ENCODE peak calls at places on chromosome 4, in ten cellular contexts. E, Y, Q, I, R, T, D, X, V and Z are unnamed samples.

GRCh38 chr4:71296945-71297344 is 41.9 kb upstream of the SLC4A4 start:
- DNase-seq in E (no peak), Y (no peak), Q (no peak), I (no peak), R (no peak), T (no peak), D (no peak), X (no peak), V (no peak), Z (no peak)

GRCh38 chr4:62366944-62367343 is 1166.8 kb downstream of the ADGRL3 start:
- DNase-seq in E (no peak), Y (no peak), Q (no peak), I (no peak), R (no peak), T (no peak), D (no peak), X (no peak), V (no peak), Z (no peak)

GRCh38 chr4:102519925-102520324 is 18.8 kb downstream of the NFKB1 start:
- DNase-seq in E (no peak), Y (no peak), Q (no peak), I (no peak), R (no peak), T (no peak), D (no peak), X (no peak), V (no peak), Z (no peak)

GRCh38 chr4:141462361-141462760 is 174.0 kb upstream of the IL15 start:
- DNase-seq in E (no peak), Y (no peak), Q (no peak), I (no peak), R (no peak), T (no peak), D (no peak), X (no peak), V (no peak), Z (no peak)

GRCh38 chr4:86306816-86307215 is 53.0 kb downstream of the MAPK10 start:
- DNase-seq in E (no peak), Y (no peak), Q (no peak), I (no peak), R (no peak), T (no peak), D (no peak), X (no peak), V (no peak), Z (no peak)

GRCh38 chr4:55491486-55491885 is 55.2 kb downstream of the CLOCK start:
- DNase-seq in E (no peak), Y (no peak), Q (no peak), I (no peak), R (no peak), T (no peak), D (no peak), X (no peak), V (no peak), Z (no peak)

GRCh38 chr4:87516683-87517082 is 12.5 kb downstream of the SPARCL1 start:
- DNase-seq in E (no peak), Y (no peak), Q (no peak), I (no peak), R (no peak), T (no peak), D (no peak), X (no peak), V (no peak), Z (no peak)

GRCh38 chr4:146222313-146222712 is 8.0 kb downstream of the REELD1 start:
- DNase-seq in E (no peak), Y (no peak), Q (no peak), I (no peak), R (no peak), T (no peak), D (peak), X (no peak), V (no peak), Z (no peak)

GRCh38 chr4:111556141-111556781 is 589.0 kb upstream of the FAM241A start:
- DNase-seq in E (no peak), Y (no peak), Q (no peak), I (no peak), R (no peak), T (no peak), D (no peak), X (no peak), V (no peak), Z (no peak)

GRCh38 chr4:150818661-150819060 is 196.4 kb downstream of the LRBA start:
- DNase-seq in E (no peak), Y (no peak), Q (no peak), I (no peak), R (no peak), T (no peak), D (no peak), X (no peak), V (no peak), Z (no peak)

GRCh38 chr4:152363086-152363485 is 172.8 kb downstream of the FBXW7 start:
- DNase-seq in E (no peak), Y (no peak), Q (no peak), I (no peak), R (no peak), T (no peak), D (no peak), X (no peak), V (no peak), Z (no peak)

GRCh38 chr4:152989554-152989970 is 53.4 kb downstream of the FHDC1 start:
- DNase-seq in E (peak), Y (no peak), Q (no peak), I (no peak), R (no peak), T (no peak), D (no peak), X (no peak), V (no peak), Z (no peak)

GRCh38 chr4:183596056-183596757 is 62.8 kb downstream of the RWDD4 start:
- DNase-seq in E (no peak), Y (no peak), Q (no peak), I (no peak), R (no peak), T (no peak), D (no peak), X (no peak), V (no peak), Z (no peak)

GRCh38 chr4:187602339-187603092 is 393.1 kb upstream of the ZFP42 start:
- DNase-seq in E (no peak), Y (no peak), Q (no peak), I (no peak), R (no peak), T (no peak), D (no peak), X (no peak), V (no peak), Z (no peak)

GRCh38 chr4:145035494-145036136 is 62.4 kb downstream of the ANAPC10 start:
- DNase-seq in E (no peak), Y (no peak), Q (no peak), I (no peak), R (no peak), T (no peak), D (no peak), X (no peak), V (no peak), Z (no peak)

GRCh38 chr4:181559637-181560036 is 683.6 kb upstream of the TENM3 start:
- DNase-seq in E (no peak), Y (no peak), Q (no peak), I (no peak), R (no peak), T (no peak), D (no peak), X (no peak), V (no peak), Z (no peak)

GRCh38 chr4:43339435-43339834 is 446.9 kb downstream of the GRXCR1 start:
- DNase-seq in E (no peak), Y (no peak), Q (no peak), I (no peak), R (no peak), T (no peak), D (no peak), X (no peak), V (no peak), Z (no peak)

GRCh38 chr4:2289311-2289954 is 27.5 kb upstream of the MXD4 start:
- DNase-seq in E (no peak), Y (peak), Q (peak), I (no peak), R (no peak), T (peak), D (no peak), X (no peak), V (no peak), Z (no peak)

GRCh38 chr4:150216725-150217124 is 138.5 kb downstream of the DCLK2 start:
- DNase-seq in E (no peak), Y (no peak), Q (no peak), I (no peak), R (no peak), T (no peak), D (no peak), X (no peak), V (no peak), Z (no peak)

GRCh38 chr4:26076000-26076587 is 162.1 kb downstream of the SMIM20 start:
- DNase-seq in E (no peak), Y (no peak), Q (no peak), I (no peak), R (no peak), T (no peak), D (no peak), X (no peak), V (no peak), Z (no peak)

GRCh38 chr4:54005475-54005874 is 58.9 kb downstream of the CHIC2 start:
- DNase-seq in E (no peak), Y (no peak), Q (no peak), I (no peak), R (no peak), T (no peak), D (no peak), X (no peak), V (no peak), Z (no peak)

GRCh38 chr4:2623442-2623841 is 87.0 kb downstream of the FAM193A start:
- DNase-seq in E (no peak), Y (no peak), Q (peak), I (no peak), R (no peak), T (no peak), D (no peak), X (no peak), V (no peak), Z (no peak)

GRCh38 chr4:48570646-48571220 is 80.7 kb downstream of the ZAR1 start:
- DNase-seq in E (no peak), Y (no peak), Q (no peak), I (no peak), R (no peak), T (no peak), D (peak), X (no peak), V (no peak), Z (no peak)

GRCh38 chr4:143403551-143403816 is 66.8 kb downstream of the GAB1 start:
- DNase-seq in E (no peak), Y (no peak), Q (no peak), I (no peak), R (no peak), T (no peak), D (no peak), X (no peak), V (no peak), Z (no peak)

GRCh38 chr4:142815834-142816233 is 30.3 kb downstream of the INPP4B start:
- DNase-seq in E (no peak), Y (no peak), Q (no peak), I (no peak), R (no peak), T (no peak), D (no peak), X (no peak), V (no peak), Z (no peak)

GRCh38 chr4:53507671-53508286 is 83.5 kb downstream of the LNX1 start:
- DNase-seq in E (peak), Y (no peak), Q (peak), I (no peak), R (no peak), T (peak), D (peak), X (peak), V (no peak), Z (no peak)

GRCh38 chr4:162461952-162462351 is 298.2 kb upstream of the FSTL5 start:
- DNase-seq in E (no peak), Y (no peak), Q (no peak), I (no peak), R (no peak), T (no peak), D (no peak), X (no peak), V (no peak), Z (no peak)

GRCh38 chr4:39763714-39764572 is 66.0 kb downstream of the UBE2K start:
- DNase-seq in E (no peak), Y (no peak), Q (no peak), I (no peak), R (no peak), T (no peak), D (no peak), X (no peak), V (no peak), Z (no peak)

GRCh38 chr4:13911256-13911655 is 283.7 kb upstream of the BOD1L1 start:
- DNase-seq in E (no peak), Y (no peak), Q (no peak), I (no peak), R (no peak), T (no peak), D (no peak), X (no peak), V (no peak), Z (no peak)

GRCh38 chr4:86279247-86279960 is 80.4 kb downstream of the MAPK10 start:
- DNase-seq in E (no peak), Y (no peak), Q (no peak), I (no peak), R (no peak), T (no peak), D (no peak), X (no peak), V (no peak), Z (no peak)

GRCh38 chr4:122602277-122603142 is 18.4 kb downstream of the IL21 start:
- DNase-seq in E (no peak), Y (no peak), Q (no peak), I (peak), R (no peak), T (no peak), D (no peak), X (no peak), V (no peak), Z (no peak)

GRCh38 chr4:6263541-6264540 is 5.8 kb upstream of the WFS1 start:
- DNase-seq in E (peak), Y (no peak), Q (no peak), I (no peak), R (peak), T (peak), D (peak), X (peak), V (no peak), Z (no peak)

GRCh38 chr4:110840221-110840654 is 217.4 kb upstream of the PITX2 start:
- DNase-seq in E (no peak), Y (no peak), Q (no peak), I (no peak), R (no peak), T (no peak), D (no peak), X (no peak), V (no peak), Z (no peak)

GRCh38 chr4:168743131-168743530 is 246.3 kb downstream of the PALLD start:
- DNase-seq in E (no peak), Y (no peak), Q (no peak), I (no peak), R (no peak), T (no peak), D (no peak), X (no peak), V (no peak), Z (no peak)

GRCh38 chr4:168744021-168744420 is 247.2 kb downstream of the PALLD start:
- DNase-seq in E (no peak), Y (no peak), Q (no peak), I (peak), R (no peak), T (no peak), D (no peak), X (no peak), V (no peak), Z (no peak)

GRCh38 chr4:168740686-168741085 is 243.8 kb downstream of the PALLD start:
- DNase-seq in E (no peak), Y (no peak), Q (no peak), I (no peak), R (no peak), T (no peak), D (no peak), X (no peak), V (no peak), Z (no peak)

GRCh38 chr4:168741281-168742173 is 244.7 kb downstream of the PALLD start:
- DNase-seq in E (no peak), Y (no peak), Q (no peak), I (no peak), R (no peak), T (no peak), D (no peak), X (no peak), V (no peak), Z (no peak)

GRCh38 chr4:168743576-168743975 is 246.7 kb downstream of the PALLD start:
- DNase-seq in E (no peak), Y (no peak), Q (no peak), I (no peak), R (no peak), T (no peak), D (no peak), X (no peak), V (no peak), Z (no peak)
- TF ChIP-seq POLR2A in E (no peak), Y (no peak), Q (no peak), I (no peak), R (no peak), T (no peak), D (no peak), X (no peak), V (no peak), Z (no peak)

GRCh38 chr4:134627386-134627785 is 425.8 kb upstream of the PABPC4L start:
- DNase-seq in E (no peak), Y (no peak), Q (no peak), I (no peak), R (no peak), T (no peak), D (no peak), X (no peak), V (no peak), Z (no peak)
- TF ChIP-seq POLR2A in E (no peak), Y (no peak), Q (no peak), I (no peak), R (no peak), T (no peak), D (no peak), X (no peak), V (no peak), Z (no peak)

GRCh38 chr4:16227462-16227868 is 1.2 kb upstream of the TAPT1 start:
- DNase-seq in E (peak), Y (peak), Q (peak), I (no peak), R (peak), T (no peak), D (no peak), X (peak), V (no peak), Z (no peak)
- TF ChIP-seq POLR2A in E (no peak), Y (no peak), Q (no peak), I (peak), R (no peak), T (no peak), D (no peak), X (no peak), V (no peak), Z (no peak)

GRCh38 chr4:185396724-185397402 is at the start of gene ANKRD37:
- DNase-seq in E (peak), Y (no peak), Q (no peak), I (no peak), R (peak), T (peak), D (no peak), X (peak), V (no peak), Z (no peak)
- TF ChIP-seq POLR2A in E (no peak), Y (no peak), Q (peak), I (no peak), R (no peak), T (peak), D (peak), X (no peak), V (peak), Z (no peak)

GRCh38 chr4:56977321-56978012 is at the start of gene NOA1:
- DNase-seq in E (peak), Y (peak), Q (peak), I (peak), R (peak), T (peak), D (peak), X (peak), V (peak), Z (peak)
- TF ChIP-seq POLR2A in E (no peak), Y (no peak), Q (peak), I (peak), R (peak), T (peak), D (peak), X (peak), V (peak), Z (peak)

GRCh38 chr4:140243345-140243753 is 89.4 kb upstream of the MAML3 start:
- DNase-seq in E (peak), Y (no peak), Q (no peak), I (no peak), R (no peak), T (no peak), D (no peak), X (no peak), V (no peak), Z (no peak)
- TF ChIP-seq POLR2A in E (no peak), Y (no peak), Q (peak), I (no peak), R (no peak), T (no peak), D (no peak), X (no peak), V (no peak), Z (no peak)

GRCh38 chr4:998096-998691 is 5.0 kb upstream of the SLC26A1 start:
- DNase-seq in E (no peak), Y (no peak), Q (no peak), I (no peak), R (no peak), T (peak), D (no peak), X (no peak), V (no peak), Z (no peak)

GRCh38 chr4:995311-996026 is 2.3 kb upstream of the SLC26A1 start:
- DNase-seq in E (no peak), Y (no peak), Q (no peak), I (no peak), R (no peak), T (peak), D (no peak), X (no peak), V (no peak), Z (no peak)

GRCh38 chr4:996994-997374 is 3.8 kb upstream of the SLC26A1 start:
- DNase-seq in E (no peak), Y (no peak), Q (no peak), I (no peak), R (no peak), T (no peak), D (no peak), X (no peak), V (no peak), Z (no peak)

GRCh38 chr4:997375-998071 is 4.3 kb upstream of the SLC26A1 start:
- DNase-seq in E (no peak), Y (no peak), Q (no peak), I (no peak), R (no peak), T (peak), D (no peak), X (no peak), V (no peak), Z (no peak)

DNA sequence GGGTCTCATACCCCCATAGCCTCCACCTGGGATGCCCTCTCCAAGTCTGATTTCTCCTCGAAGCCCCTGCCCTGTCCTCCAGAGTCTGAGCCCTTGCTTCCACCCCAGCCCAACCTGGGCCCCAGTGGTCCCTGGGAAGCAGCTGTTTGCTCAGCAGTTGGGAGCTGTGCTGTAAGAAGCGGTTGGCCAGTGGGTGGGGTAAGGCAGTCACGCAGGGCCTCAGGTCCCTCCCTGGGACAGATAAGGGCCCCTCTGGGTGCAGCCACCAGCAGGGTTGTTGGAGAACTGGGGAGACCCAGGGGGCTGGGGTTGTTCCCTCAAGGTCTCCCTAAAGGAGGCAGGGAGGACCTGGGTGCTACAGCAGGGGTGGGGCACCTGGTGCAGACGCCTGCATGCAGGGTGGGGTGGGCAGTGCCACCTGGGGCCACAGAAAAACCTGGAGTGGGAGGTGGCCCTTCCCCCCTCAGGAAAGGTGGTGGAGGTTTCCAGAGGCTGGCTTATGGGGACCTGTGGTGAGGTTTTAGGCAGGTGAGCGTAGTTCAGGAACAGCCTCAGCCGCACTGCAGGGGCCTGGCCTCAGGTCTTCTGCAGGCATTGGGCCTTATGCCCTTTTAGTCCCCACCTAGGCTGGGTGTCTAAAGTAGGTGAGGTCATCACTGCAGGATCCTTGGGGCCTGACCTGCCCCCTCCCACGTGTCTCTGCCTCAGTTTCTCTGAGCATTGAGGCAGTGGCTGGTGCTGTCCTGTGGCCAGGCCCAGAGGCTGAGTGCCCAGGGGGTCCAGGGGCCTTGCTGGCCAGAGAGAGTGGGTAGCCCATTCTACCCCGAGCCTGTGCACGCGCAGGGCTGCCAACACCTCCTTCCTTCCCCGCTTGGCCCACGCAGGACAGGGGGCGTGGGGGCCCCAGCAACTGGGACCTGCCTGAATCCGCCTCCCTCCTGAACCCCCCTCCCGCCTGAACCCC is 3.1 kb upstream of the SLC26A1 start:
- DNase-seq in E (no peak), Y (no peak), Q (no peak), I (no peak), R (no peak), T (peak), D (no peak), X (no peak), V (no peak), Z (no peak)
- TF ChIP-seq POLR2A in E (no peak), Y (no peak), Q (no peak), I (no peak), R (no peak), T (no peak), D (no peak), X (no peak), V (no peak), Z (no peak)